ENCODE peak calls at places on chromosomes 5 and 9, in four cellular contexts. I, W, Q and F are unnamed samples.
A peak's percentile ranks its signal among the peaks of the same experiment; 100 is the strongest.

GRCh38 chr5:16431482-16431881 is 34.1 kb downstream of the ZNF622 start:
- DNase-seq in I (no peak), W (no peak), Q (no peak), F (no peak)

GRCh38 chr5:57468481-57469165 is 14.0 kb downstream of the ACTBL2 start:
- DNase-seq in I (no peak), W (no peak), Q (peak; percentile 87), F (no peak)

GRCh38 chr9:3502560-3503398 is 23.0 kb downstream of the RFX3 start:
- DNase-seq in I (no peak), W (no peak), Q (peak; percentile 10), F (no peak)

GRCh38 chr9:37787059-37787458 is 2.2 kb upstream of the EXOSC3 start:
- DNase-seq in I (no peak), W (peak; percentile 49), Q (no peak), F (no peak)

GRCh38 chr9:137406876-137407589 is 15.9 kb downstream of the EXD3 start:
- DNase-seq in I (peak; percentile 79), W (peak; percentile 87), Q (peak; percentile 45), F (peak; percentile 73)

GRCh38 chr9:75640250-75640649 is 250.2 kb upstream of the PCSK5 start:
- DNase-seq in I (no peak), W (no peak), Q (no peak), F (no peak)

GRCh38 chr5:147949711-147950573 is 43.6 kb upstream of the C5orf46 start:
- DNase-seq in I (no peak), W (no peak), Q (peak; percentile 49), F (no peak)

GRCh38 chr5:148829734-148830133 is 3.3 kb downstream of the ADRB2 start:
- DNase-seq in I (no peak), W (no peak), Q (no peak), F (no peak)

GRCh38 chr9:109387206-109387605 is 66.3 kb upstream of the EPB41L4B start:
- DNase-seq in I (no peak), W (no peak), Q (no peak), F (no peak)

GRCh38 chr5:4879693-4880303 is 260.3 kb upstream of the ADAMTS16 start:
- DNase-seq in I (peak; percentile 70), W (peak; percentile 92), Q (peak; percentile 74), F (peak; percentile 75)

DNA sequence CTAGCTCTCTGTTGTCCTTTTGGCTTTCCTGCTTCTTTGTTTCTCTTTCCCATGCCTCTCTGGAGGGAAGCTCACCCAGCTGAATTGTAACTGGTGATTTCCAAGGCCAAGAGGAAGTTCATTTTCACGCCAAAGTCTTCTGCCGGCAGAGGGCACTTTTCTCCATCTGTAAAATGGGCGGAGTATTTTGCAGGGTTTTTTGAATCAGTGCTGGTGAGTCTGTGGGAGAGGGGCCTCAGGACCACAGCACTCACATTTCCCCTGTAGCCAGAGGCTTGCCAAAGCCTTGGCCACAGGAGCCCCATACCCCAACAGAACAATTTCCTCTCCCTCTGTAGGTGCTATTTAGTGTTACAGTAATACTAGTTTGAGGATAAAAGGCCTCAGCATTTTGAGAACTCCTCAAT is 42.3 kb upstream of the MATR3 start:
- DNase-seq in I (peak; percentile 29), W (no peak), Q (peak; percentile 12), F (no peak)
- TF ChIP-seq CTCF in I (no peak), W (no peak), Q (peak; percentile 31), F (peak; percentile 36)

DNA sequence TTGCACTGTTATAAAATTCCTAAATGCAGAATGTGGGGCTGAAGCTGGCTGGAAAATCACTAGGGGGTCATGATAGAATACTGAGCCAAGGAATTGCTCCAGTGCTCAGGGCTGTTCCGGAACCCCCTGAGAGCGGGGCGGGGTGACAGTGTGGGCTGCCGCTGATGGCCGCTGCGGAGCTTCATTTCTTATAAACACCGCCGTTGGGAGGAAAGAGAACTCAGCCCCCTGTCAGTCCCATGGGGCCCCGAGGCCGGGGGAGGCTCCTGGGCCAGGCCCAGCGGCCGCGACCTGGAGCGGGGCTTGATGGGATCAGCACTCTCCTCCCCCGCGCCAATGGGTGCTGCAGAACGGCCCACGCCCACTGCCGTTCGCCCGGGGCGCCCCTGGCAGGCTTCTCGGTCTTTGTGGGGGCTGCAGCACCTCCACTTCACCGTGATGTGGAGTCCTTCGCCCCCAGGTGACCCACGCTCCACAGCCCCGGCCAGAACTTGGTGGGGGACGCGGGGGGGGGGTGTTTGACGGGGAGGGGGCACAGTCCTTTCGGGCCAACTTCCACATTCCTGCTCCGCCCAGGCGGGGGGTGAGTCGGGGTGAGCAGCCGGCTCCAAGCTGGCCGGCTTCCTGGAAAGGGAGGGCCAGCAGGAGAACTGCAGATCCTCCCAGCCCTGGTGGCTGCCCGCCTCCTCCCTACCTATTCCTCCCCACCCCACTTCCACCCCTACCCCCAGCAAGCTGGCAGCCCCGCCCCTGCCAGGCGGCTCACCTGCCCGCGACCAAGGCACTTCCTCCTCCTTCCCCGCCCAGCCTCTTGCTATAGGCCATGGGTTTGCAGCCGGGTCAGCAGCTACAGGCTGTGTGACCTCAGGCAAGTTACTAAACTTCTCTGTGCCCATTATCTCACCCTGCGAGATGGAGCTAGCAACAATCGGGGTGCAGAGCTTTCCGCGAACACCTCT is 5.4 kb upstream of the IRF1 start:
- DNase-seq in I (peak; percentile 97), W (peak; percentile 90), Q (peak; percentile 90), F (peak; percentile 99)
- TF ChIP-seq CTCF in I (no peak), W (no peak), Q (no peak), F (no peak)

GRCh38 chr5:172641359-172642045 is 439 bp downstream of the NEURL1B start:
- DNase-seq in I (no peak), W (peak; percentile 61), Q (no peak), F (no peak)
- TF ChIP-seq CTCF in I (peak; percentile 24), W (no peak), Q (no peak), F (no peak)

GRCh38 chr5:83563631-83564030 is 92.1 kb downstream of the VCAN start:
- DNase-seq in I (no peak), W (no peak), Q (no peak), F (peak; percentile 45)

GRCh38 chr5:83567741-83568530 is 96.4 kb downstream of the VCAN start:
- DNase-seq in I (no peak), W (no peak), Q (peak; percentile 96), F (peak; percentile 24)

GRCh38 chr5:83562817-83563557 is 91.4 kb downstream of the VCAN start:
- DNase-seq in I (no peak), W (no peak), Q (peak; percentile 64), F (no peak)

GRCh38 chr5:83562207-83562606 is 90.7 kb downstream of the VCAN start:
- DNase-seq in I (no peak), W (no peak), Q (no peak), F (no peak)

DNA sequence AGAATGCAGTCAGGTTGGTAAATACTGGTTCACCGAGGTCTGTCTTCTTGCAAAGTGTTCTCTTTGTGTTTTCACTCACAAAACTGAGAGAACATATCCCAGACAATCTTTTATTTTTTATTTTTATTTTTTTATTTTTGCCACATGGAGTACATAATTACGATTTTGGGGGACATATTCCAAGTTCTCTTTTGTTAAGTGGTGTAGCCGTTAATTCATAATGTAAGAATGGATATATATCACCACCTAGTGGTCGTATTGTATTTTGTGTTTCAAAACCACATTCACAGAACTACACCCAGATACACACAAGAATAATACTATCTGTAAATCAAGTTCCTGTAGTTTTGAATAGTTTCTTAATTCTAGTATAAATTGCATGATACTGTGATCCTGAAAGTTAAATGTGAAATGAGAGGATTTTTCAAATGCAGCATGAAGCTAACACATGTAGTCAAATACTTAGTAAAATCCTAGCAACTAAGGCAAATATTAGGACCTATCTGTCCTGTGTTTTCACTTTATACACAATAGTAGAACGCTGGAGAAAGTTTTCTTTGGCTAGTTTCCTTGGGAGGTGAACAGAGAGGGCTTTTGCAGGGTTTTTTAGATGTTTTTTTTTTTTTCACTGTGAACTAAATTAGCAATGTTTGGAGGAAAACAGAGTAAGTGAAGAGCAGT is 92.7 kb downstream of the VCAN start:
- DNase-seq in I (no peak), W (no peak), Q (peak; percentile 67), F (no peak)
- TF ChIP-seq CTCF in I (peak; percentile 67), W (no peak), Q (peak; percentile 55), F (peak; percentile 44)

DNA sequence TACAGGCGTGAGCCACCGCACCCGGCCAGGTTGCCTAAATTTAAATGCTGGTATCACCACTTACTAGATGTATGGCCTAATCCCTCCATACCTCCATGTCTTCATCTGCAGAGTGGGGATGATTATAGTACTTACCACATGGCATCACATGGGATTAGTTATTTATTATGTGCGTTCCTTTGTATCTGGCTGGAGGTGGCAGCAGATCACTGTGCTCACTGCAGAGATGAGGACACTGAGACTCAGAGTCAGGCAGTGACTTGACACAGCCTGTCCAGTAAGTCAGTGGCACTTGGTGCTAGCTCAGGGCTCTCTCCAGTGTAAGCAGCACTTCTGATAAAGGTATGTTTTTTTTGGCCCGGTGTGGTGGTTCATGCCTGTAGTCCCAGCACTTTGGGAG is 38.4 kb upstream of the HAND1 start:
- DNase-seq in I (no peak), W (no peak), Q (no peak), F (no peak)
- TF ChIP-seq CTCF in I (no peak), W (no peak), Q (no peak), F (no peak)

GRCh38 chr5:72816297-72817075 is at the start of gene TNPO1:
- DNase-seq in I (peak; percentile 94), W (peak; percentile 91), Q (peak; percentile 89), F (peak; percentile 95)
- TF ChIP-seq CTCF in I (no peak), W (no peak), Q (no peak), F (no peak)

DNA sequence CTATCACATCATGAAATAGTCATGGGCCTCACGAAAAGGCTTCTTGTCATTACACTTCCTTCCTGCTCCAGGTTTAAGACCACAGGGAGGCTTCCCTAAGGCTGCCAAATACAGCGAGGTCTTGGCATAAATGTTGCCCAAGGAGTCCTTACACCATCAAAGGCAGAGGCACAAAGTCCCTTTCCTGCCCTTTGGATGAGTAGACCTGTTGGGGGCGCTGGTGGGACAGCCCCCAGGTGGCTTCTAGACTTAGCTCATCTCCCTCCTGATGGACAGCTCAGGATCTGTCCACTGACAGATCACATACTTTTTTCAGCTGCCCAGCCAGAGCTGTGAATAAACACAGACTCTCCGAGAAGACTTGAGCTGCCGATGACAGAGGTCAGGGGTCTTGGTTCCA is 15.5 kb upstream of the MEGF9 start:
- DNase-seq in I (no peak), W (peak; percentile 61), Q (no peak), F (no peak)
- TF ChIP-seq CTCF in I (no peak), W (peak; percentile 43), Q (peak; percentile 9), F (no peak)

DNA sequence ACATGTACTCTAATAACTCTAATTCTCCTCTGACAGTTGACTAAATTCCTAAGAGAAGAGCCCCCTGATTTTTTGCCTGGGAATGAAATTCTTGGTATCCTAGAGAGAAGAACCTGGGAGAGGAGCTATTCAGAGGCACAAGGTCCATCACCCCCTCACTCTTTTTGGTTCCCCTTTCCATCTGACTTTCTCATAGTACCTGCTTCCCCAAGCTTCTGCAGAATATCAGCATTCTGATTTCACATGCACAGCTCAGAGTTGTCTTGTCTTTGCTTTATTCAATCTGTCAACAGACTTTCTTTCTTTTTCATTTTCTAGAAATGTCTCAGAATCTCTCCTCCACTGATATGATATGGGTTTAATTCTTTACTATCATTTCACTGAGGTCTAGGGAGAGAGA is 141.5 kb upstream of the FBXL17 start:
- DNase-seq in I (no peak), W (no peak), Q (no peak), F (no peak)
- TF ChIP-seq CTCF in I (no peak), W (no peak), Q (no peak), F (no peak)